ENCODE peak calls at places on chromosome 2, in five cellular contexts. J, P, U, D and G are unnamed samples.

GRCh38 chr2:231397011-231397927 is 1.8 kb downstream of the B3GNT7 start:
- DNase-seq in P (no peak), J (no peak), U (no peak), D (no peak), G (no peak)

GRCh38 chr2:105712981-105713596 is 31.6 kb upstream of the NCK2 start:
- DNase-seq in U (no peak), D (no peak), J (peak; percentile 19), P (peak; percentile 18), G (peak; percentile 53)

GRCh38 chr2:69718338-69718965 is 23.5 kb upstream of the ANXA4 start:
- DNase-seq in J (no peak), P (no peak), D (no peak), U (no peak), G (no peak)

GRCh38 chr2:230640540-230641011 is 72.1 kb upstream of the CAB39 start:
- DNase-seq in D (no peak), J (peak; percentile 84), U (no peak), P (no peak), G (no peak)

GRCh38 chr2:233867993-233868532 is at the start of gene MSL3B:
- DNase-seq in U (no peak), P (no peak), J (peak; percentile 42), D (no peak), G (no peak)

GRCh38 chr2:86621290-86621943 is 2.2 kb downstream of the RNF103 start:
- DNase-seq in J (peak; percentile 15), P (no peak), U (no peak), D (no peak), G (no peak)

GRCh38 chr2:214019229-214019972 is 391.5 kb upstream of the VWC2L start:
- DNase-seq in D (no peak), U (no peak), J (peak; percentile 97), P (peak; percentile 48), G (no peak)

GRCh38 chr2:46117379-46117778 is 179.8 kb upstream of the EPAS1 start:
- DNase-seq in D (no peak), J (peak; percentile 67), U (no peak), P (no peak), G (no peak)

GRCh38 chr2:97812916-97813315 is 99.5 kb downstream of the ZAP70 start:
- DNase-seq in P (no peak), U (no peak), J (peak; percentile 21), D (no peak), G (no peak)

GRCh38 chr2:220504890-220505564 is 877.6 kb downstream of the SLC4A3 start:
- DNase-seq in U (no peak), D (no peak), J (peak; percentile 86), P (no peak), G (no peak)

GRCh38 chr2:234293973-234294372 is 202.9 kb downstream of the ARL4C start:
- DNase-seq in P (no peak), D (no peak), J (no peak), U (no peak), G (no peak)

GRCh38 chr2:63698825-63699548 is 110.2 kb downstream of the MDH1 start:
- DNase-seq in D (peak; percentile 11), J (peak; percentile 79), P (peak; percentile 54), U (peak; percentile 84), G (no peak)

GRCh38 chr2:86020984-86021383 is 84.7 kb downstream of the POLR1A start:
- DNase-seq in P (peak; percentile 87), D (no peak), U (peak; percentile 78), J (peak; percentile 70), G (no peak)

GRCh38 chr2:146934921-146935320 is 909.9 kb upstream of the ACVR2A start:
- DNase-seq in D (no peak), U (no peak), J (no peak), P (no peak), G (no peak)

GRCh38 chr2:150413890-150414289 is 73.6 kb downstream of the RND3 start:
- DNase-seq in P (no peak), D (no peak), J (no peak), U (no peak), G (no peak)

GRCh38 chr2:216664593-216665034 is 30.7 kb downstream of the IGFBP5 start:
- DNase-seq in J (peak; percentile 45), P (no peak), D (no peak), U (no peak), G (no peak)

GRCh38 chr2:54503192-54503591 is 47.1 kb downstream of the SPTBN1 start:
- DNase-seq in J (peak; percentile 24), P (no peak), U (no peak), D (peak; percentile 17), G (no peak)

GRCh38 chr2:201975964-201976612 is 57.6 kb upstream of the FZD7 start:
- DNase-seq in P (no peak), J (no peak), U (no peak), D (no peak), G (no peak)

GRCh38 chr2:201973316-201973715 is 60.3 kb upstream of the FZD7 start:
- DNase-seq in U (no peak), D (no peak), J (no peak), P (no peak), G (no peak)

GRCh38 chr2:201975434-201975833 is 58.2 kb upstream of the FZD7 start:
- DNase-seq in J (no peak), U (no peak), P (no peak), D (no peak), G (no peak)

GRCh38 chr2:201972621-201973255 is 60.9 kb upstream of the FZD7 start:
- DNase-seq in J (no peak), D (no peak), U (no peak), P (no peak), G (no peak)

GRCh38 chr2:201974651-201975050 is 59.0 kb upstream of the FZD7 start:
- DNase-seq in P (no peak), U (no peak), D (no peak), J (no peak), G (no peak)
- H3K4me1 ChIP-seq in P (no peaks in the 10 kb centered on the region), U (peaks cover 8% of the 10 kb centered on the region), D (no peaks in the 10 kb centered on the region), J (peaks cover 13% of the 10 kb centered on the region), G (peaks cover 15% of the 10 kb centered on the region)

DNA sequence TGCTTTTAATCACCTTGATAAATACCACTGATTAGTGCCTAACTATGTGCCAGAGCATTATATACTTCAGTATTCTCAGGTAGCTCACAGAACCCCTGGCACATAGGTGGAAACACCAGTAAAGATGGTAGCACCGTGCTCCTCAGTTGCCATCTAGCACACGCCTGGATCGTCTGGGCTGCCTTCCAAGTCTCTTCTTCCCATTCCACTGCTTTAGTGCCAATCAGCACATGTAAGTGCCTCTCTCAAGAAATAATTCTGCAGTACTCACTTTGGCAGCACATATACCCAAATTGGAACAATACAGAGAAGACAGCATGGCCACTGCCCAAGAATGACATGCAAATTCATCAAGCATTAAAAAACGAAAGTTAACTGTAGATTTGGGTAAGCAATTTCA is 13.0 kb downstream of the POLR2D start:
- DNase-seq in J (no peak), U (no peak), P (no peak), D (no peak), G (no peak)
- TF ChIP-seq POLR2A in J (no peak), U (no peak), P (no peak), D (no peak), G (no peak)

GRCh38 chr2:239266779-239267410 is 133.9 kb downstream of the HDAC4 start:
- DNase-seq in P (no peak), J (no peak), D (no peak), U (peak; percentile 64), G (no peak)
- H3K4me1 ChIP-seq in P (peaks cover 100% of the 10 kb centered on the region), J (peaks cover 49% of the 10 kb centered on the region), D (peaks cover 31% of the 10 kb centered on the region), U (peaks cover 98% of the 10 kb centered on the region), G (peaks cover 81% of the 10 kb centered on the region)

DNA sequence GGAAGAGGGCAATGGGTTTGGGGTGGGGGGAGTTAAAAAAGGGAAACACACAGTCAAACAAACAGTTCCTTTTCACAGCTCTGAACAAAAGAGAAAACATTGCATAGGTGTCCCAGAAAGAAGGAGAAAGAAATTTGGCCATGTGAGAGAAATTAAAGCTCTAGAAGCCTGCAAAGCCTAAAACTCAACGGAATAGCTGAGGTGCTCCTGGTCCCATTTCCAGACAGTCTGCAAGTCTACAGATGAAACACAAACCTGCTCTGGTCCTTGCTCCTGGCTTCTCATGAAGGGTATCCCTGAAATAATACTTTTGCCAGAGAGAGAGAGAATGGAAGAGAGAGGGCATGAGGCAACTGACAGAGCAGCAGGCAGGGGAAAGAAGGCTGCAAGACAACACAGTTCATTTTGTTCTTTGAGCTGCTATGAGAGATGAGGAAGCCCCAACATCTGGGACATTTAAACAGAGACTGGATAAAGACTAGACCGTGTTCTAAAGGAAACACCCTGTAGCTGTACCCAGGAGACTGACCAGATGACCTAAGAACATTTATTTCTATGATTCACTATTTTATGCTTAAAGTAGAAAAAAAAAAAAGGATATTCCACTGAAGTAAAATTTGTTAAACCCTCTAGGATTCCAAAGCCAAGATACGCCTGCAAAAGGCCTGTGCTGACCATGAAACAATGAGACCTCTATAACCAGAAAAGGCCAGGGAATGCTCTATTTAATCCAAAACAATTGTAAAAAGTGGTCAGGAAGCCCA is 57.3 kb upstream of the CYP26B1 start:
- DNase-seq in J (no peak), U (no peak), D (no peak), P (no peak), G (no peak)
- TF ChIP-seq POLR2A in J (no peak), U (no peak), D (no peak), P (no peak), G (no peak)

GRCh38 chr2:47177042-47177565 is 22.0 kb upstream of the STPG4 start:
- DNase-seq in D (no peak), P (no peak), J (no peak), U (no peak), G (no peak)

GRCh38 chr2:47172922-47173695 is 18.0 kb upstream of the STPG4 start:
- DNase-seq in J (no peak), P (no peak), D (no peak), U (no peak), G (no peak)

GRCh38 chr2:47173986-47174730 is 19.1 kb upstream of the STPG4 start:
- DNase-seq in U (no peak), J (no peak), D (no peak), P (no peak), G (no peak)

GRCh38 chr2:47172156-47172921 is 17.2 kb upstream of the STPG4 start:
- DNase-seq in J (no peak), P (no peak), D (no peak), U (no peak), G (no peak)

GRCh38 chr2:47174731-47175361 is 19.7 kb upstream of the STPG4 start:
- DNase-seq in U (peak; percentile 80), J (peak; percentile 62), D (peak; percentile 82), P (peak; percentile 85), G (no peak)
- H3K4me1 ChIP-seq in U (peaks cover 52% of the 10 kb centered on the region), J (peaks cover 8% of the 10 kb centered on the region), D (peaks cover 7% of the 10 kb centered on the region), P (peaks cover 49% of the 10 kb centered on the region), G (peaks cover 50% of the 10 kb centered on the region)